ENCODE peak calls at places on chromosomes 11 and 22, in five cellular contexts. B is dorsolateral prefrontal cortex; C is HT1080; X is COR-L47; O is activated CD4-positive, CD25-positive, alpha-beta regulatory T cell. R is an unnamed sample.

GRCh38 chr11:61447601-61448551 is 18.0 kb downstream of the SDHAF2 start:
- DNase-seq in B (no peak), C (no peak), X (no peak), O (no peak), R (no peak)

GRCh38 chr11:75576445-75577049 is 14.5 kb downstream of the SERPINH1 start:
- DNase-seq in B (no peak), C (no peak), X (no peak), O (no peak), R (peak)

GRCh38 chr11:67303989-67304411 is 670 bp downstream of the SSH3 start:
- DNase-seq in B (peak), C (no peak), X (no peak), O (no peak), R (no peak)

GRCh38 chr11:96008161-96008560 is 84.3 kb upstream of the MTMR2 start:
- DNase-seq in B (no peak), C (no peak), X (no peak), O (no peak), R (peak)

GRCh38 chr11:72918825-72919224 is 104.6 kb downstream of the ATG16L2 start:
- DNase-seq in B (no peak), C (no peak), X (no peak), O (no peak), R (no peak)

GRCh38 chr11:11446967-11447366 is 93.9 kb upstream of the CSNK2A3 start:
- DNase-seq in B (no peak), C (no peak), X (no peak), O (no peak), R (no peak)

GRCh38 chr11:123129920-123130319 is 65.1 kb downstream of the CLMP start:
- DNase-seq in B (no peak), C (peak), X (no peak), O (no peak), R (peak)

GRCh38 chr22:23158516-23159286 is 13.4 kb downstream of the RAB36 start:
- DNase-seq in B (no peak), C (no peak), X (peak), O (no peak), R (no peak)

GRCh38 chr11:2314136-2314524 is 12.3 kb downstream of the TSPAN32 start:
- DNase-seq in B (no peak), C (no peak), X (no peak), O (no peak), R (no peak)

GRCh38 chr11:47269829-47270305 is at the start of gene MADD:
- DNase-seq in B (peak), C (peak), X (peak), O (peak), R (peak)